ENCODE peak calls at places on chromosomes 11 and 22, in nine cellular contexts. One of them, this sample, is unnamed.

GRCh38 chr11:10499452-10500262 is 41.3 kb downstream of the RNF141 start:
- DNase-seq in neural progenitor cell: no peak
- DNase-seq in choroid plexus epithelial cell: no peak
- DNase-seq in IMR-90: no peak
- DNase-seq in HL-60: no peak
- DNase-seq in upper lobe of right lung: no peak
- DNase-seq in cardiac fibroblast: no peak
- DNase-seq in naive thymus-derived CD8-positive, alpha-beta T cell: no peak
- DNase-seq in GM23338: no peak
- DNase-seq in this sample: no peak

GRCh38 chr11:2570841-2571597 is 126.2 kb downstream of the KCNQ1 start:
- DNase-seq in cardiac fibroblast: no peak
- DNase-seq in IMR-90: no peak
- DNase-seq in GM23338: no peak
- DNase-seq in choroid plexus epithelial cell: no peak
- DNase-seq in upper lobe of right lung: peak; percentile 58
- DNase-seq in naive thymus-derived CD8-positive, alpha-beta T cell: peak; percentile 47
- DNase-seq in neural progenitor cell: no peak
- DNase-seq in HL-60: no peak
- DNase-seq in this sample: no peak

GRCh38 chr22:40176921-40177737 is 596 bp upstream of the TNRC6B start:
- DNase-seq in choroid plexus epithelial cell: peak; percentile 83
- DNase-seq in IMR-90: peak; percentile 71
- DNase-seq in naive thymus-derived CD8-positive, alpha-beta T cell: peak; percentile 74
- DNase-seq in upper lobe of right lung: no peak
- DNase-seq in GM23338: peak; percentile 79
- DNase-seq in HL-60: peak; percentile 70
- DNase-seq in neural progenitor cell: peak; percentile 73
- DNase-seq in cardiac fibroblast: peak; percentile 69
- DNase-seq in this sample: peak; percentile 13

GRCh38 chr22:22787805-22788459 is 99.7 kb upstream of the IGLL5 start:
- DNase-seq in naive thymus-derived CD8-positive, alpha-beta T cell: peak; percentile 85
- DNase-seq in HL-60: peak; percentile 30
- DNase-seq in IMR-90: peak; percentile 28
- DNase-seq in GM23338: peak; percentile 81
- DNase-seq in neural progenitor cell: peak; percentile 83
- DNase-seq in upper lobe of right lung: no peak
- DNase-seq in cardiac fibroblast: peak; percentile 60
- DNase-seq in choroid plexus epithelial cell: peak; percentile 72
- DNase-seq in this sample: peak; percentile 76

GRCh38 chr11:35923452-35923851 is 20.4 kb upstream of the LDLRAD3 start:
- DNase-seq in HL-60: no peak
- DNase-seq in cardiac fibroblast: peak; percentile 20
- DNase-seq in upper lobe of right lung: no peak
- DNase-seq in neural progenitor cell: no peak
- DNase-seq in GM23338: no peak
- DNase-seq in naive thymus-derived CD8-positive, alpha-beta T cell: no peak
- DNase-seq in IMR-90: no peak
- DNase-seq in choroid plexus epithelial cell: no peak
- DNase-seq in this sample: no peak

GRCh38 chr22:45996241-45997076 is 19.5 kb upstream of the WNT7B start:
- DNase-seq in GM23338: no peak
- DNase-seq in HL-60: peak; percentile 79
- DNase-seq in naive thymus-derived CD8-positive, alpha-beta T cell: peak; percentile 61
- DNase-seq in cardiac fibroblast: peak; percentile 62
- DNase-seq in IMR-90: peak; percentile 42
- DNase-seq in neural progenitor cell: no peak
- DNase-seq in upper lobe of right lung: peak; percentile 84
- DNase-seq in choroid plexus epithelial cell: peak; percentile 62
- DNase-seq in this sample: no peak

GRCh38 chr11:71481101-71481960 is 28.3 kb downstream of the NADSYN1 start:
- DNase-seq in neural progenitor cell: no peak
- DNase-seq in cardiac fibroblast: no peak
- DNase-seq in upper lobe of right lung: no peak
- DNase-seq in naive thymus-derived CD8-positive, alpha-beta T cell: no peak
- DNase-seq in GM23338: no peak
- DNase-seq in HL-60: no peak
- DNase-seq in choroid plexus epithelial cell: no peak
- DNase-seq in IMR-90: no peak
- DNase-seq in this sample: no peak

GRCh38 chr22:45703758-45704157 is 32.1 kb downstream of the ATXN10 start:
- DNase-seq in choroid plexus epithelial cell: no peak
- DNase-seq in naive thymus-derived CD8-positive, alpha-beta T cell: no peak
- DNase-seq in neural progenitor cell: peak; percentile 78
- DNase-seq in HL-60: no peak
- DNase-seq in upper lobe of right lung: no peak
- DNase-seq in IMR-90: no peak
- DNase-seq in GM23338: peak; percentile 24
- DNase-seq in cardiac fibroblast: no peak
- DNase-seq in this sample: no peak

GRCh38 chr22:35386670-35387288 is 5.9 kb downstream of the HMOX1 start:
- DNase-seq in upper lobe of right lung: no peak
- DNase-seq in GM23338: no peak
- DNase-seq in naive thymus-derived CD8-positive, alpha-beta T cell: no peak
- DNase-seq in IMR-90: no peak
- DNase-seq in HL-60: no peak
- DNase-seq in neural progenitor cell: no peak
- DNase-seq in cardiac fibroblast: no peak
- DNase-seq in choroid plexus epithelial cell: no peak
- DNase-seq in this sample: no peak

GRCh38 chr22:17228725-17229126 is 9.5 kb upstream of the ADA2 start:
- DNase-seq in naive thymus-derived CD8-positive, alpha-beta T cell: no peak
- DNase-seq in upper lobe of right lung: no peak
- DNase-seq in GM23338: no peak
- DNase-seq in neural progenitor cell: no peak
- DNase-seq in cardiac fibroblast: no peak
- DNase-seq in HL-60: peak; percentile 51
- DNase-seq in IMR-90: no peak
- DNase-seq in choroid plexus epithelial cell: no peak
- DNase-seq in this sample: no peak

GRCh38 chr11:129324533-129325175 is 51.0 kb upstream of the BARX2 start:
- DNase-seq in HL-60: no peak
- DNase-seq in choroid plexus epithelial cell: peak; percentile 30
- DNase-seq in neural progenitor cell: no peak
- DNase-seq in upper lobe of right lung: no peak
- DNase-seq in GM23338: no peak
- DNase-seq in naive thymus-derived CD8-positive, alpha-beta T cell: no peak
- DNase-seq in cardiac fibroblast: no peak
- DNase-seq in IMR-90: no peak
- DNase-seq in this sample: no peak

GRCh38 chr11:954392-955144 is 28.9 kb downstream of the AP2A2 start:
- DNase-seq in cardiac fibroblast: no peak
- DNase-seq in choroid plexus epithelial cell: no peak
- DNase-seq in upper lobe of right lung: no peak
- DNase-seq in naive thymus-derived CD8-positive, alpha-beta T cell: no peak
- DNase-seq in IMR-90: no peak
- DNase-seq in HL-60: peak; percentile 24
- DNase-seq in neural progenitor cell: no peak
- DNase-seq in GM23338: no peak
- DNase-seq in this sample: no peak

GRCh38 chr11:70135142-70136132 is 57.3 kb downstream of the ANO1 start:
- DNase-seq in naive thymus-derived CD8-positive, alpha-beta T cell: no peak
- DNase-seq in GM23338: no peak
- DNase-seq in cardiac fibroblast: peak; percentile 66
- DNase-seq in HL-60: no peak
- DNase-seq in upper lobe of right lung: no peak
- DNase-seq in choroid plexus epithelial cell: peak; percentile 55
- DNase-seq in IMR-90: peak; percentile 24
- DNase-seq in neural progenitor cell: peak; percentile 51
- DNase-seq in this sample: no peak

GRCh38 chr11:76621466-76621865 is 49.1 kb downstream of the LRRC32 start:
- DNase-seq in HL-60: no peak
- DNase-seq in GM23338: no peak
- DNase-seq in neural progenitor cell: no peak
- DNase-seq in choroid plexus epithelial cell: no peak
- DNase-seq in cardiac fibroblast: no peak
- DNase-seq in upper lobe of right lung: no peak
- DNase-seq in IMR-90: no peak
- DNase-seq in naive thymus-derived CD8-positive, alpha-beta T cell: no peak
- DNase-seq in this sample: no peak

GRCh38 chr11:86068138-86068861 is 584 bp downstream of the PICALM start:
- DNase-seq in HL-60: no peak
- DNase-seq in neural progenitor cell: peak; percentile 65
- DNase-seq in cardiac fibroblast: peak; percentile 50
- DNase-seq in choroid plexus epithelial cell: no peak
- DNase-seq in IMR-90: no peak
- DNase-seq in upper lobe of right lung: peak; percentile 74
- DNase-seq in naive thymus-derived CD8-positive, alpha-beta T cell: peak; percentile 66
- DNase-seq in GM23338: peak; percentile 52
- DNase-seq in this sample: peak; percentile 56

GRCh38 chr22:30159561-30160353 is 79.5 kb downstream of the HORMAD2 start:
- DNase-seq in cardiac fibroblast: peak; percentile 85
- DNase-seq in IMR-90: peak; percentile 86
- DNase-seq in HL-60: no peak
- DNase-seq in choroid plexus epithelial cell: peak; percentile 91
- DNase-seq in upper lobe of right lung: no peak
- DNase-seq in neural progenitor cell: no peak
- DNase-seq in naive thymus-derived CD8-positive, alpha-beta T cell: no peak
- DNase-seq in GM23338: no peak
- DNase-seq in this sample: no peak